ENCODE peak calls at places on chromosomes 16 and 17, in four cellular contexts. One of them, this sample, is unnamed.

GRCh38 chr16:56841659-56842058 is 23.3 kb upstream of the SLC12A3 start:
- DNase-seq in WTC11: no peak
- DNase-seq in SK-N-SH: no peak
- DNase-seq in K562: no peak
- DNase-seq in this sample: no peak

GRCh38 chr16:85049864-85050263 is 22.3 kb downstream of the KIAA0513 start:
- DNase-seq in WTC11: no peak
- DNase-seq in SK-N-SH: no peak
- DNase-seq in K562: peak; percentile 39
- DNase-seq in this sample: no peak

GRCh38 chr17:57880086-57880456 is 30.2 kb upstream of the MRPS23 start:
- DNase-seq in WTC11: no peak
- DNase-seq in SK-N-SH: no peak
- DNase-seq in K562: no peak
- DNase-seq in this sample: no peak

GRCh38 chr16:678858-679807 is 1.1 kb upstream of the STUB1 start:
- DNase-seq in WTC11: peak; percentile 70
- DNase-seq in SK-N-SH: peak; percentile 91
- DNase-seq in K562: peak; percentile 80
- DNase-seq in this sample: no peak

GRCh38 chr17:61218438-61218837 is 181.2 kb upstream of the TBX2 start:
- DNase-seq in WTC11: no peak
- DNase-seq in SK-N-SH: no peak
- DNase-seq in K562: no peak
- DNase-seq in this sample: no peak

GRCh38 chr17:71237903-71238538 is 882.8 kb upstream of the SOX9 start:
- DNase-seq in WTC11: no peak
- DNase-seq in SK-N-SH: peak; percentile 12
- DNase-seq in K562: no peak
- DNase-seq in this sample: no peak

GRCh38 chr17:21459536-21459935 is 83.4 kb downstream of the KCNJ12 start:
- DNase-seq in WTC11: no peak
- DNase-seq in SK-N-SH: no peak
- DNase-seq in K562: no peak
- DNase-seq in this sample: no peak

GRCh38 chr17:31581491-31581890 is 190.0 kb downstream of the RAB11FIP4 start:
- DNase-seq in WTC11: no peak
- DNase-seq in SK-N-SH: no peak
- DNase-seq in K562: no peak
- DNase-seq in this sample: no peak

GRCh38 chr16:9061358-9061813 is 30.1 kb upstream of the HAPSTR1 start:
- DNase-seq in WTC11: no peak
- DNase-seq in SK-N-SH: peak; percentile 30
- DNase-seq in K562: no peak
- DNase-seq in this sample: no peak

GRCh38 chr17:44279586-44280344 is 11.8 kb upstream of the SLC4A1 start:
- DNase-seq in WTC11: peak; percentile 80
- DNase-seq in SK-N-SH: no peak
- DNase-seq in K562: peak; percentile 81
- DNase-seq in this sample: peak; percentile 66

GRCh38 chr17:82314012-82314720 is 3.2 kb downstream of the CD7 start:
- DNase-seq in WTC11: no peak
- DNase-seq in SK-N-SH: peak; percentile 46
- DNase-seq in K562: no peak
- DNase-seq in this sample: no peak

GRCh38 chr17:1953866-1954265 is 71.3 kb downstream of the RTN4RL1 start:
- DNase-seq in WTC11: no peak
- DNase-seq in SK-N-SH: no peak
- DNase-seq in K562: no peak
- DNase-seq in this sample: no peak

GRCh38 chr17:82650723-82651122 is 2.5 kb upstream of the WDR45B start:
- DNase-seq in WTC11: no peak
- DNase-seq in SK-N-SH: no peak
- DNase-seq in K562: no peak
- DNase-seq in this sample: no peak

GRCh38 chr17:55728361-55728760 is 5.7 kb upstream of the TMEM100 start:
- DNase-seq in WTC11: no peak
- DNase-seq in SK-N-SH: no peak
- DNase-seq in K562: no peak
- DNase-seq in this sample: no peak

GRCh38 chr17:4604111-4604644 is 19.8 kb downstream of the SMTNL2 start:
- DNase-seq in WTC11: no peak
- DNase-seq in SK-N-SH: peak; percentile 91
- DNase-seq in K562: no peak
- DNase-seq in this sample: no peak

DNA sequence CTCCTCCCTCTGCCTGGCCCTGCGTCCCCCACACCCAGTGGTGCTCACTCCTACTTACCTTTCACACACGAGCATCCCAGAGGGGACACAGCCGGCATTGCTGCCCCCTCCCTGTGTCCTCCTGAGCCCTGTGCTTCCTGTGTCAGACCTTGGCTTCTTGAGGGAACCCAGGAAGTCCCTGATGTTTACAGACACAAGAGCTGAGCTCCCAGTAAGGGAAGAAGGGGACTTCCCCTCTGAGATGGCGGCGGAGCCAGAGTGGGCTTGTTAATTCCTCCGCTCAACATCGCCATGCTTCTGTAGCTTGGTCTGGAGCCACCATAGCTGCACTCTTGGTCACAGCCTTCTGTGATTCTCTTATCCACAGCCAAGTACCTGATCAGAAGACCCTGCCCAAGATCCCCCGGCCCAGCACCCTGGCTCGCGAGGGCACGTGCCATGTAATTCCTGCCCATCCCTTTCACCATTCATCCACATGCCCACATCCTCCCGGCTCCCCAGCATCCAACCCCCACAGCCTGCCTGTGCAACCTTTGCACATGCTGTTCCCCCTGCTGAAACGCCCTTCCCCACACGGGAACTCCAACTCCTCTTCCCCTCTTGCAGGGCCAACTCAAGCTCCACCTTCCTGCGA is 127.4 kb upstream of the FOXF1 start:
- DNase-seq in WTC11: no peak
- DNase-seq in SK-N-SH: no peak
- DNase-seq in K562: no peak
- DNase-seq in this sample: no peak
- TF ChIP-seq USF1 in WTC11: no peak
- TF ChIP-seq USF1 in SK-N-SH: no peak
- TF ChIP-seq USF1 in K562: no peak
- TF ChIP-seq USF1 in this sample: no peak

DNA sequence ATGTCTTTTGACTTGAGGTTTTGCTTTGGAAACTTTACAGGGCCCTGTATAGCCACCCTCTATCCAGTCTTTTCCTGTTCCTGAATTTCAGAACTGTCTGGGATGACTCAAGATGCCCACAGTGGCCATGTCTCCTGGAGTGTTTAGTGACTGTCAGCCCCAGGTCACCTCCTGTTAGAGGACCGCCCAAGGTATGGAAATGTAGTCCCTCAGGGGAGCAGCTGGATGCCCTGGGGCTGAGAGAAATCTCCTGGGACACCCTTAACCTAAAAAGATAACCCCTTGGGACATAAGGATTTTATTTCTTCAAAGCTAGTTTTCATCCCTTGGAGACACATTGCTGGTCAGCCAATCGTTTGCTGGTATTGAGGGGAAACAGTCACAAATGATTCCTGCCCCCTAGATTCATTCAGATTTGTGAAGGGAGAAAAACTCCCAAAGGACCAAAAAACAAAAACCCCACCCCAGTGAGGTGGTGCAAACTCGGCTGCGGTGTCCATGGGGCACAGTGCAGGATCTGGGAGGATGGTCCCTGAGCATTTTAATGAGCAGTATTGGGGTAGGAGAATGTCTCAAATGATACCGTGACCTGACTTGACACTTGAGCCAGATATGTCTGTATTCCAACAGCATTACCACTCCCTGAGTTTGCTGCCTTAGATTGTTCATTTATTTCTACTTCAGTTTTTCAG is 1.7 kb downstream of the ZNF267 start:
- DNase-seq in WTC11: no peak
- DNase-seq in SK-N-SH: no peak
- DNase-seq in K562: peak; percentile 27
- DNase-seq in this sample: no peak
- TF ChIP-seq USF1 in WTC11: no peak
- TF ChIP-seq USF1 in SK-N-SH: no peak
- TF ChIP-seq USF1 in K562: no peak
- TF ChIP-seq USF1 in this sample: no peak

DNA sequence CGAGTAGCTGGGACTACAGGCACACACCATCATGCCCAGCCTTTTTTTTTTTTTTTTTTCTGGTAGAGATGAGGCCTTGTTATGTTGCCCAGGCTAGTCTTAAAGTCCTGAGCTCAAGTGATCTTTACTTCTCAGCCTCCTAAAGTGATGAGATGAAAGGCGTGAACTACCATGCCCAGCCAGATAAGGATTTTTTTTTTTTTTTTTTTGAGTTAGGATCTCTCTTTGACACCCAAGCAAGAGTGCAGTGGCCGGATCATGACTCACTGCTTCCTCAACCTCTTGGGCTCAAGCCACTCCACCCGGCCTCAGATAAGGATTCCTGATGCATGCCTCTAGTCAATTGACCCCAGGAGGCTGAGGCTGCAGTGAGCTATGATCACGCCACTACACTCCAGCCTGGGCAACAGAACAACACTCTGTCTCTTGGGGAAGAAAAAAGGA is 11.2 kb upstream of the PLEKHG4 start:
- DNase-seq in WTC11: no peak
- DNase-seq in SK-N-SH: no peak
- DNase-seq in K562: peak; percentile 69
- DNase-seq in this sample: no peak
- TF ChIP-seq USF1 in WTC11: no peak
- TF ChIP-seq USF1 in SK-N-SH: no peak
- TF ChIP-seq USF1 in K562: no peak
- TF ChIP-seq USF1 in this sample: no peak

GRCh38 chr17:73713136-73713535 is 68.9 kb upstream of the SDK2 start:
- DNase-seq in WTC11: peak; percentile 48
- DNase-seq in SK-N-SH: no peak
- DNase-seq in K562: no peak
- DNase-seq in this sample: no peak
- TF ChIP-seq USF1 in WTC11: no peak
- TF ChIP-seq USF1 in SK-N-SH: no peak
- TF ChIP-seq USF1 in K562: no peak
- TF ChIP-seq USF1 in this sample: no peak

This sample was measured in GM12878.